ENCODE peak calls at places on chromosomes 3 and 15, in ten cellular contexts. One of them, this sample, is unnamed.

GRCh38 chr3:158152186-158152585 is 42.3 kb downstream of the RSRC1 start:
- DNase-seq in SK-N-MC: no peak
- DNase-seq in sigmoid colon: no peak
- DNase-seq in H9: no peak
- DNase-seq in naive thymus-derived CD4-positive, alpha-beta T cell: no peak
- DNase-seq in neural progenitor cell: no peak
- DNase-seq in keratinocyte: no peak
- DNase-seq in A549: no peak
- DNase-seq in adrenal gland: no peak
- DNase-seq in mesenchymal stem cell: peak; percentile 23
- DNase-seq in this sample: no peak

GRCh38 chr3:149830902-149831301 is 17.9 kb downstream of the RNF13 start:
- DNase-seq in SK-N-MC: no peak
- DNase-seq in sigmoid colon: no peak
- DNase-seq in H9: no peak
- DNase-seq in naive thymus-derived CD4-positive, alpha-beta T cell: no peak
- DNase-seq in neural progenitor cell: no peak
- DNase-seq in keratinocyte: no peak
- DNase-seq in A549: peak; percentile 27
- DNase-seq in adrenal gland: no peak
- DNase-seq in mesenchymal stem cell: no peak
- DNase-seq in this sample: no peak

GRCh38 chr15:65177901-65178300 is 7.2 kb downstream of the CLPX start:
- DNase-seq in SK-N-MC: no peak
- DNase-seq in sigmoid colon: no peak
- DNase-seq in H9: no peak
- DNase-seq in naive thymus-derived CD4-positive, alpha-beta T cell: no peak
- DNase-seq in neural progenitor cell: no peak
- DNase-seq in keratinocyte: peak; percentile 45
- DNase-seq in A549: peak; percentile 47
- DNase-seq in adrenal gland: no peak
- DNase-seq in mesenchymal stem cell: no peak
- DNase-seq in this sample: no peak

GRCh38 chr3:195895900-195896360 is 12.4 kb downstream of the TNK2 start:
- DNase-seq in SK-N-MC: no peak
- DNase-seq in sigmoid colon: peak; percentile 85
- DNase-seq in H9: no peak
- DNase-seq in naive thymus-derived CD4-positive, alpha-beta T cell: peak; percentile 77
- DNase-seq in neural progenitor cell: peak; percentile 71
- DNase-seq in keratinocyte: no peak
- DNase-seq in A549: peak; percentile 30
- DNase-seq in adrenal gland: peak; percentile 74
- DNase-seq in mesenchymal stem cell: peak; percentile 39
- DNase-seq in this sample: no peak

GRCh38 chr3:111069974-111070751 is 1.5 kb upstream of the NECTIN3 start:
- DNase-seq in SK-N-MC: no peak
- DNase-seq in sigmoid colon: no peak
- DNase-seq in H9: no peak
- DNase-seq in naive thymus-derived CD4-positive, alpha-beta T cell: no peak
- DNase-seq in neural progenitor cell: peak; percentile 32
- DNase-seq in keratinocyte: no peak
- DNase-seq in A549: no peak
- DNase-seq in adrenal gland: peak; percentile 50
- DNase-seq in mesenchymal stem cell: peak; percentile 36
- DNase-seq in this sample: no peak

GRCh38 chr3:25782636-25782937 is 656 bp downstream of the NGLY1 start:
- DNase-seq in SK-N-MC: no peak
- DNase-seq in sigmoid colon: no peak
- DNase-seq in H9: no peak
- DNase-seq in naive thymus-derived CD4-positive, alpha-beta T cell: no peak
- DNase-seq in neural progenitor cell: no peak
- DNase-seq in keratinocyte: no peak
- DNase-seq in A549: no peak
- DNase-seq in adrenal gland: no peak
- DNase-seq in mesenchymal stem cell: no peak
- DNase-seq in this sample: no peak

GRCh38 chr3:5016218-5017161 is 37.3 kb downstream of the BHLHE40 start:
- DNase-seq in SK-N-MC: no peak
- DNase-seq in sigmoid colon: no peak
- DNase-seq in H9: no peak
- DNase-seq in naive thymus-derived CD4-positive, alpha-beta T cell: no peak
- DNase-seq in neural progenitor cell: no peak
- DNase-seq in keratinocyte: no peak
- DNase-seq in A549: peak; percentile 95
- DNase-seq in adrenal gland: peak; percentile 47
- DNase-seq in mesenchymal stem cell: peak; percentile 66
- DNase-seq in this sample: no peak

GRCh38 chr3:8589880-8590556 is 54.6 kb downstream of the SSUH2 start:
- DNase-seq in SK-N-MC: no peak
- DNase-seq in sigmoid colon: no peak
- DNase-seq in H9: no peak
- DNase-seq in naive thymus-derived CD4-positive, alpha-beta T cell: no peak
- DNase-seq in neural progenitor cell: no peak
- DNase-seq in keratinocyte: no peak
- DNase-seq in A549: no peak
- DNase-seq in adrenal gland: no peak
- DNase-seq in mesenchymal stem cell: peak; percentile 21
- DNase-seq in this sample: no peak

GRCh38 chr15:47872869-47873301 is 155.6 kb downstream of the SEMA6D start:
- DNase-seq in SK-N-MC: no peak
- DNase-seq in sigmoid colon: no peak
- DNase-seq in H9: no peak
- DNase-seq in naive thymus-derived CD4-positive, alpha-beta T cell: no peak
- DNase-seq in neural progenitor cell: peak; percentile 89
- DNase-seq in keratinocyte: no peak
- DNase-seq in A549: no peak
- DNase-seq in adrenal gland: no peak
- DNase-seq in mesenchymal stem cell: peak; percentile 57
- DNase-seq in this sample: no peak
- H3K27ac ChIP-seq in SK-N-MC: no peak overlapping the region
- H3K27ac ChIP-seq in sigmoid colon: no peak overlapping the region
- H3K27ac ChIP-seq in H9: no peak overlapping the region
- H3K27ac ChIP-seq in naive thymus-derived CD4-positive, alpha-beta T cell: no peak overlapping the region
- H3K27ac ChIP-seq in neural progenitor cell: peak overlapping the region; percentile 64
- H3K27ac ChIP-seq in keratinocyte: no peak overlapping the region
- H3K27ac ChIP-seq in A549: no peak overlapping the region
- H3K27ac ChIP-seq in adrenal gland: no peak overlapping the region
- H3K27ac ChIP-seq in mesenchymal stem cell: no peak overlapping the region
- H3K27ac ChIP-seq in this sample: no peak overlapping the region

GRCh38 chr15:86165263-86166204 is 85.9 kb downstream of the AGBL1 start:
- DNase-seq in SK-N-MC: no peak
- DNase-seq in sigmoid colon: no peak
- DNase-seq in H9: no peak
- DNase-seq in naive thymus-derived CD4-positive, alpha-beta T cell: no peak
- DNase-seq in neural progenitor cell: no peak
- DNase-seq in keratinocyte: no peak
- DNase-seq in A549: no peak
- DNase-seq in adrenal gland: no peak
- DNase-seq in mesenchymal stem cell: peak; percentile 59
- DNase-seq in this sample: no peak

GRCh38 chr15:86162676-86163075 is 83.0 kb downstream of the AGBL1 start:
- DNase-seq in SK-N-MC: no peak
- DNase-seq in sigmoid colon: no peak
- DNase-seq in H9: no peak
- DNase-seq in naive thymus-derived CD4-positive, alpha-beta T cell: no peak
- DNase-seq in neural progenitor cell: no peak
- DNase-seq in keratinocyte: no peak
- DNase-seq in A549: no peak
- DNase-seq in adrenal gland: no peak
- DNase-seq in mesenchymal stem cell: no peak
- DNase-seq in this sample: no peak

GRCh38 chr15:86162172-86162591 is 82.5 kb downstream of the AGBL1 start:
- DNase-seq in SK-N-MC: no peak
- DNase-seq in sigmoid colon: no peak
- DNase-seq in H9: no peak
- DNase-seq in naive thymus-derived CD4-positive, alpha-beta T cell: no peak
- DNase-seq in neural progenitor cell: no peak
- DNase-seq in keratinocyte: no peak
- DNase-seq in A549: no peak
- DNase-seq in adrenal gland: no peak
- DNase-seq in mesenchymal stem cell: no peak
- DNase-seq in this sample: no peak

GRCh38 chr15:86164222-86164898 is 84.7 kb downstream of the AGBL1 start:
- DNase-seq in SK-N-MC: no peak
- DNase-seq in sigmoid colon: peak; percentile 83
- DNase-seq in H9: no peak
- DNase-seq in naive thymus-derived CD4-positive, alpha-beta T cell: no peak
- DNase-seq in neural progenitor cell: no peak
- DNase-seq in keratinocyte: no peak
- DNase-seq in A549: no peak
- DNase-seq in adrenal gland: peak; percentile 30
- DNase-seq in mesenchymal stem cell: peak; percentile 72
- DNase-seq in this sample: no peak

GRCh38 chr15:86163771-86164170 is 84.1 kb downstream of the AGBL1 start:
- DNase-seq in SK-N-MC: no peak
- DNase-seq in sigmoid colon: peak; percentile 67
- DNase-seq in H9: no peak
- DNase-seq in naive thymus-derived CD4-positive, alpha-beta T cell: no peak
- DNase-seq in neural progenitor cell: no peak
- DNase-seq in keratinocyte: no peak
- DNase-seq in A549: no peak
- DNase-seq in adrenal gland: peak; percentile 39
- DNase-seq in mesenchymal stem cell: peak; percentile 18
- DNase-seq in this sample: no peak
- H3K9me3 ChIP-seq in SK-N-MC: no peaks in the 10 kb centered on the region
- H3K9me3 ChIP-seq in sigmoid colon: no peaks in the 10 kb centered on the region
- H3K9me3 ChIP-seq in H9: no peaks in the 10 kb centered on the region
- H3K9me3 ChIP-seq in naive thymus-derived CD4-positive, alpha-beta T cell: no peaks in the 10 kb centered on the region
- H3K9me3 ChIP-seq in neural progenitor cell: no peaks in the 10 kb centered on the region
- H3K9me3 ChIP-seq in keratinocyte: no peaks in the 10 kb centered on the region
- H3K9me3 ChIP-seq in A549: no peaks in the 10 kb centered on the region
- H3K9me3 ChIP-seq in adrenal gland: no peaks in the 10 kb centered on the region
- H3K9me3 ChIP-seq in mesenchymal stem cell: no peaks in the 10 kb centered on the region
- H3K9me3 ChIP-seq in this sample: no peaks in the 10 kb centered on the region

GRCh38 chr3:50551293-50552057 is 16.1 kb downstream of the C3orf18 start:
- DNase-seq in SK-N-MC: no peak
- DNase-seq in sigmoid colon: no peak
- DNase-seq in H9: no peak
- DNase-seq in naive thymus-derived CD4-positive, alpha-beta T cell: no peak
- DNase-seq in neural progenitor cell: no peak
- DNase-seq in keratinocyte: no peak
- DNase-seq in A549: no peak
- DNase-seq in adrenal gland: no peak
- DNase-seq in mesenchymal stem cell: no peak
- DNase-seq in this sample: no peak

GRCh38 chr3:50552598-50552997 is 14.9 kb downstream of the C3orf18 start:
- DNase-seq in SK-N-MC: no peak
- DNase-seq in sigmoid colon: no peak
- DNase-seq in H9: no peak
- DNase-seq in naive thymus-derived CD4-positive, alpha-beta T cell: no peak
- DNase-seq in neural progenitor cell: no peak
- DNase-seq in keratinocyte: no peak
- DNase-seq in A549: no peak
- DNase-seq in adrenal gland: no peak
- DNase-seq in mesenchymal stem cell: no peak
- DNase-seq in this sample: no peak

GRCh38 chr3:50557106-50557505 is 10.4 kb downstream of the C3orf18 start:
- DNase-seq in SK-N-MC: no peak
- DNase-seq in sigmoid colon: no peak
- DNase-seq in H9: no peak
- DNase-seq in naive thymus-derived CD4-positive, alpha-beta T cell: no peak
- DNase-seq in neural progenitor cell: no peak
- DNase-seq in keratinocyte: no peak
- DNase-seq in A549: no peak
- DNase-seq in adrenal gland: no peak
- DNase-seq in mesenchymal stem cell: no peak
- DNase-seq in this sample: no peak

GRCh38 chr3:50552058-50552435 is 15.5 kb downstream of the C3orf18 start:
- DNase-seq in SK-N-MC: no peak
- DNase-seq in sigmoid colon: no peak
- DNase-seq in H9: no peak
- DNase-seq in naive thymus-derived CD4-positive, alpha-beta T cell: no peak
- DNase-seq in neural progenitor cell: no peak
- DNase-seq in keratinocyte: no peak
- DNase-seq in A549: no peak
- DNase-seq in adrenal gland: no peak
- DNase-seq in mesenchymal stem cell: no peak
- DNase-seq in this sample: no peak

DNA sequence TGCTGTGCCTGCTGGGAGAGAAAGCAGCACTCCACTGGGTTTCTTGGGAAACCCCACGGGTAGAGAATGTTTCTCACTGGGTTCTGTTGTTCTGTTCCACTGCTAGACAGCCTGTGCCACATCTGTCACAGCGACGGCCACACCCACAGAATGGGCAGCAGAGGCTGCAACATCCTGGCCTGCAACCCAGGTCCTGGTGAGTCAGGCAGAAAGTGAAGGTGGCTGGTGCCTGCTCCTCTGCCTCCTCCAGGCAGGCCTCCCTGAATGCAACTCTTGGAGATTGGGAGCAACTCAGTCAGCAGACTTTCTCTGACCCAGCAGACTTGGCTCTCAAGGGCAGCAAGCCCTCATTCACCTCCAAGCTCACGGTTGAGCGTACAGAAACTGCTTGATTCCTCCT is 13.0 kb downstream of the C3orf18 start:
- DNase-seq in SK-N-MC: no peak
- DNase-seq in sigmoid colon: no peak
- DNase-seq in H9: no peak
- DNase-seq in naive thymus-derived CD4-positive, alpha-beta T cell: no peak
- DNase-seq in neural progenitor cell: no peak
- DNase-seq in keratinocyte: no peak
- DNase-seq in A549: no peak
- DNase-seq in adrenal gland: no peak
- DNase-seq in mesenchymal stem cell: no peak
- DNase-seq in this sample: no peak
- H3K27ac ChIP-seq in SK-N-MC: no peak overlapping the region
- H3K27ac ChIP-seq in sigmoid colon: no peak overlapping the region
- H3K27ac ChIP-seq in H9: no peak overlapping the region
- H3K27ac ChIP-seq in naive thymus-derived CD4-positive, alpha-beta T cell: no peak overlapping the region
- H3K27ac ChIP-seq in neural progenitor cell: no peak overlapping the region
- H3K27ac ChIP-seq in keratinocyte: no peak overlapping the region
- H3K27ac ChIP-seq in A549: no peak overlapping the region
- H3K27ac ChIP-seq in adrenal gland: no peak overlapping the region
- H3K27ac ChIP-seq in mesenchymal stem cell: no peak overlapping the region
- H3K27ac ChIP-seq in this sample: no peak overlapping the region

GRCh38 chr15:101037090-101037830 is 118.1 kb downstream of the LRRK1 start:
- DNase-seq in SK-N-MC: no peak
- DNase-seq in sigmoid colon: peak; percentile 53
- DNase-seq in H9: peak; percentile 17
- DNase-seq in naive thymus-derived CD4-positive, alpha-beta T cell: no peak
- DNase-seq in neural progenitor cell: no peak
- DNase-seq in keratinocyte: no peak
- DNase-seq in A549: no peak
- DNase-seq in adrenal gland: no peak
- DNase-seq in mesenchymal stem cell: no peak
- DNase-seq in this sample: no peak
- H3K9me3 ChIP-seq in SK-N-MC: peaks cover 11% of the 10 kb centered on the region
- H3K9me3 ChIP-seq in sigmoid colon: no peaks in the 10 kb centered on the region
- H3K9me3 ChIP-seq in H9: no peaks in the 10 kb centered on the region
- H3K9me3 ChIP-seq in naive thymus-derived CD4-positive, alpha-beta T cell: peaks cover 9% of the 10 kb centered on the region
- H3K9me3 ChIP-seq in neural progenitor cell: peaks cover 18% of the 10 kb centered on the region
- H3K9me3 ChIP-seq in keratinocyte: no peaks in the 10 kb centered on the region
- H3K9me3 ChIP-seq in A549: peaks cover 27% of the 10 kb centered on the region
- H3K9me3 ChIP-seq in adrenal gland: no peaks in the 10 kb centered on the region
- H3K9me3 ChIP-seq in mesenchymal stem cell: peaks cover 21% of the 10 kb centered on the region
- H3K9me3 ChIP-seq in this sample: no peaks in the 10 kb centered on the region

GRCh38 chr3:122974764-122975162 is 52.8 kb downstream of the SEMA5B start:
- DNase-seq in SK-N-MC: no peak
- DNase-seq in sigmoid colon: peak; percentile 75
- DNase-seq in H9: no peak
- DNase-seq in naive thymus-derived CD4-positive, alpha-beta T cell: no peak
- DNase-seq in neural progenitor cell: no peak
- DNase-seq in keratinocyte: no peak
- DNase-seq in A549: no peak
- DNase-seq in adrenal gland: peak; percentile 35
- DNase-seq in mesenchymal stem cell: peak; percentile 62
- DNase-seq in this sample: no peak
- H3K27ac ChIP-seq in SK-N-MC: no peak overlapping the region
- H3K27ac ChIP-seq in sigmoid colon: peak overlapping the region; percentile 55
- H3K27ac ChIP-seq in H9: no peak overlapping the region
- H3K27ac ChIP-seq in naive thymus-derived CD4-positive, alpha-beta T cell: no peak overlapping the region
- H3K27ac ChIP-seq in neural progenitor cell: no peak overlapping the region
- H3K27ac ChIP-seq in keratinocyte: no peak overlapping the region
- H3K27ac ChIP-seq in A549: no peak overlapping the region
- H3K27ac ChIP-seq in adrenal gland: no peak overlapping the region
- H3K27ac ChIP-seq in mesenchymal stem cell: peak overlapping the region; percentile 17
- H3K27ac ChIP-seq in this sample: no peak overlapping the region

This sample was measured in iPS DF 6.9.